ENCODE peak calls at places on chromosomes 16 and 17, in four cellular contexts. One of them, this sample, is unnamed.

GRCh38 chr16:11677451-11677951 is 9.2 kb downstream of the SNN start:
- DNase-seq in skeletal muscle cell: no peak
- DNase-seq in iPS DF 6.9: no peak
- DNase-seq in T-cell: no peak
- DNase-seq in this sample: no peak

GRCh38 chr17:15233022-15233805 is 31.9 kb downstream of the PMP22 start:
- DNase-seq in iPS DF 6.9: no peak
- DNase-seq in T-cell: no peak
- DNase-seq in skeletal muscle cell: peak
- DNase-seq in this sample: no peak

GRCh38 chr17:35668807-35669206 is 62.6 kb upstream of the RASL10B start:
- DNase-seq in T-cell: no peak
- DNase-seq in skeletal muscle cell: no peak
- DNase-seq in iPS DF 6.9: no peak
- DNase-seq in this sample: no peak

GRCh38 chr16:71882505-71883192 is 1.3 kb downstream of the ZNF821 start:
- DNase-seq in iPS DF 6.9: peak
- DNase-seq in skeletal muscle cell: peak
- DNase-seq in T-cell: peak
- DNase-seq in this sample: peak

GRCh38 chr17:81517009-81517338 is 4.4 kb upstream of the ACTG1 start:
- DNase-seq in skeletal muscle cell: no peak
- DNase-seq in iPS DF 6.9: no peak
- DNase-seq in T-cell: no peak
- DNase-seq in this sample: no peak

GRCh38 chr16:81431554-81432353 is 12.9 kb upstream of the CMIP start:
- DNase-seq in T-cell: no peak
- DNase-seq in skeletal muscle cell: peak
- DNase-seq in iPS DF 6.9: no peak
- DNase-seq in this sample: no peak

GRCh38 chr17:72376486-72377345 is 255.9 kb downstream of the SOX9 start:
- DNase-seq in skeletal muscle cell: no peak
- DNase-seq in T-cell: no peak
- DNase-seq in iPS DF 6.9: no peak
- DNase-seq in this sample: no peak

GRCh38 chr17:39062846-39063680 is 88.4 kb downstream of the PLXDC1 start:
- DNase-seq in T-cell: no peak
- DNase-seq in skeletal muscle cell: no peak
- DNase-seq in iPS DF 6.9: no peak
- DNase-seq in this sample: no peak

GRCh38 chr17:61009619-61010018 is 332.0 kb downstream of the BCAS3 start:
- DNase-seq in T-cell: no peak
- DNase-seq in iPS DF 6.9: no peak
- DNase-seq in skeletal muscle cell: peak
- DNase-seq in this sample: no peak

GRCh38 chr17:10033449-10033848 is 128.4 kb upstream of the RCVRN start:
- DNase-seq in skeletal muscle cell: no peak
- DNase-seq in iPS DF 6.9: no peak
- DNase-seq in T-cell: no peak
- DNase-seq in this sample: no peak

GRCh38 chr16:3113765-3114479 is 1.5 kb downstream of the ZNF205 start:
- DNase-seq in skeletal muscle cell: no peak
- DNase-seq in T-cell: no peak
- DNase-seq in iPS DF 6.9: no peak
- DNase-seq in this sample: no peak

GRCh38 chr17:43578699-43579569 is 32.8 kb upstream of the ETV4 start:
- DNase-seq in T-cell: no peak
- DNase-seq in skeletal muscle cell: no peak
- DNase-seq in iPS DF 6.9: no peak
- DNase-seq in this sample: peak

GRCh38 chr17:56203430-56203829 is 50.2 kb downstream of the ANKFN1 start:
- DNase-seq in T-cell: no peak
- DNase-seq in iPS DF 6.9: no peak
- DNase-seq in skeletal muscle cell: no peak
- DNase-seq in this sample: no peak

GRCh38 chr17:6548578-6549330 is 7.6 kb downstream of the PITPNM3 start:
- DNase-seq in iPS DF 6.9: no peak
- DNase-seq in skeletal muscle cell: no peak
- DNase-seq in T-cell: peak
- DNase-seq in this sample: no peak

GRCh38 chr16:12098429-12099310 is 122.1 kb downstream of the SNX29 start:
- DNase-seq in iPS DF 6.9: no peak
- DNase-seq in T-cell: no peak
- DNase-seq in skeletal muscle cell: no peak
- DNase-seq in this sample: no peak

GRCh38 chr17:28306954-28307401 is 12.0 kb upstream of the TMEM97 start:
- DNase-seq in iPS DF 6.9: no peak
- DNase-seq in T-cell: no peak
- DNase-seq in skeletal muscle cell: no peak
- DNase-seq in this sample: no peak

GRCh38 chr16:23225634-23226033 is 43.1 kb downstream of the SCNN1G start:
- DNase-seq in T-cell: no peak
- DNase-seq in iPS DF 6.9: no peak
- DNase-seq in skeletal muscle cell: no peak
- DNase-seq in this sample: no peak

GRCh38 chr17:79627184-79627765 is 16.4 kb upstream of the RBFOX3 start:
- DNase-seq in iPS DF 6.9: no peak
- DNase-seq in skeletal muscle cell: no peak
- DNase-seq in T-cell: no peak
- DNase-seq in this sample: no peak

GRCh38 chr16:2029350-2029749 is 2.6 kb downstream of the NHERF2 start:
- DNase-seq in skeletal muscle cell: no peak
- DNase-seq in iPS DF 6.9: no peak
- DNase-seq in T-cell: no peak
- DNase-seq in this sample: no peak

GRCh38 chr16:57619606-57620315 is 8.7 kb upstream of the ADGRG1 start:
- DNase-seq in skeletal muscle cell: no peak
- DNase-seq in iPS DF 6.9: no peak
- DNase-seq in T-cell: no peak
- DNase-seq in this sample: no peak

GRCh38 chr17:59172436-59173004 is 17.0 kb downstream of the PRR11 start:
- DNase-seq in T-cell: no peak
- DNase-seq in skeletal muscle cell: no peak
- DNase-seq in iPS DF 6.9: no peak
- DNase-seq in this sample: no peak

GRCh38 chr16:55663225-55663624 is 7.4 kb downstream of the SLC6A2 start:
- DNase-seq in T-cell: no peak
- DNase-seq in skeletal muscle cell: no peak
- DNase-seq in iPS DF 6.9: no peak
- DNase-seq in this sample: no peak

GRCh38 chr17:31629696-31630470 is 229.2 kb downstream of the COPRS start:
- DNase-seq in skeletal muscle cell: peak
- DNase-seq in iPS DF 6.9: no peak
- DNase-seq in T-cell: no peak
- DNase-seq in this sample: no peak

GRCh38 chr16:5461141-5461540 is 363.5 kb upstream of the EEF2KMT start:
- DNase-seq in skeletal muscle cell: no peak
- DNase-seq in T-cell: no peak
- DNase-seq in iPS DF 6.9: no peak
- DNase-seq in this sample: no peak

GRCh38 chr17:32490101-32490482 is 3.3 kb downstream of the CDK5R1 start:
- DNase-seq in T-cell: no peak
- DNase-seq in iPS DF 6.9: no peak
- DNase-seq in skeletal muscle cell: no peak
- DNase-seq in this sample: no peak

GRCh38 chr17:57135748-57136342 is 50.8 kb downstream of the AKAP1 start:
- DNase-seq in iPS DF 6.9: no peak
- DNase-seq in T-cell: no peak
- DNase-seq in skeletal muscle cell: no peak
- DNase-seq in this sample: no peak

GRCh38 chr16:48164907-48165715 is 9.3 kb upstream of the ABCC12 start:
- DNase-seq in T-cell: peak
- DNase-seq in skeletal muscle cell: peak
- DNase-seq in iPS DF 6.9: peak
- DNase-seq in this sample: no peak

GRCh38 chr17:81574643-81574956 is 22.4 kb upstream of the FAAP100 start:
- DNase-seq in iPS DF 6.9: no peak
- DNase-seq in skeletal muscle cell: no peak
- DNase-seq in T-cell: no peak
- DNase-seq in this sample: no peak

GRCh38 chr17:4215882-4216411 is 47.8 kb downstream of the ANKFY1 start:
- DNase-seq in skeletal muscle cell: no peak
- DNase-seq in iPS DF 6.9: no peak
- DNase-seq in T-cell: no peak
- DNase-seq in this sample: no peak

This sample was measured in SW 1271.